ENCODE peak calls at places on chromosomes 5 and 9, in four cellular contexts. D is PC-3; A is CD8-positive, alpha-beta T cell; P is DND-41. J is an unnamed sample.

GRCh38 chr5:100780376-100780870 is 122.7 kb downstream of the ST8SIA4 start:
- DNase-seq in P (peak; percentile 21), D (no peak), A (no peak), J (peak; percentile 26)

GRCh38 chr5:176644878-176645670 is 2.2 kb upstream of the TSPAN17 start:
- DNase-seq in D (no peak), A (no peak), P (no peak), J (no peak)

GRCh38 chr9:93254061-93254481 is 70.1 kb downstream of the WNK2 start:
- DNase-seq in P (no peak), D (no peak), A (no peak), J (no peak)

GRCh38 chr5:141747646-141748229 is 65.7 kb upstream of the ARAP3 start:
- DNase-seq in P (no peak), D (no peak), A (no peak), J (no peak)

GRCh38 chr5:152644316-152644715 is 239.2 kb upstream of the NMUR2 start:
- DNase-seq in D (no peak), P (no peak), A (no peak), J (no peak)

GRCh38 chr5:67165524-67166459 is 30.8 kb downstream of the CD180 start:
- DNase-seq in A (peak; percentile 70), D (peak; percentile 63), P (peak; percentile 98), J (no peak)

GRCh38 chr9:10050016-10050415 is 562.8 kb downstream of the PTPRD start:
- DNase-seq in A (no peak), D (no peak), P (no peak), J (no peak)

GRCh38 chr5:86968311-86968753 is 299.4 kb upstream of the RASA1 start:
- DNase-seq in D (peak; percentile 94), A (no peak), P (peak; percentile 4), J (peak; percentile 8)

GRCh38 chr5:93831449-93831848 is 90.0 kb upstream of the POU5F2 start:
- DNase-seq in D (peak; percentile 91), A (no peak), P (no peak), J (no peak)

GRCh38 chr9:31183866-31184265 is 1200.6 kb upstream of the ACO1 start:
- DNase-seq in A (no peak), P (no peak), D (no peak), J (no peak)

GRCh38 chr9:135774794-135775525 is 73.0 kb downstream of the KCNT1 start:
- DNase-seq in P (no peak), D (no peak), A (no peak), J (no peak)

GRCh38 chr9:107597743-107598217 is 108.2 kb upstream of the KLF4 start:
- DNase-seq in P (no peak), D (no peak), A (no peak), J (no peak)

GRCh38 chr5:160507181-160507811 is 85.6 kb downstream of the PTTG1 start:
- DNase-seq in P (no peak), A (no peak), D (peak; percentile 42), J (no peak)

GRCh38 chr5:112931473-112931872 is 9.4 kb upstream of the REEP5 start:
- DNase-seq in P (no peak), A (no peak), D (no peak), J (no peak)

GRCh38 chr5:131209506-131210191 is 38.9 kb downstream of the LYRM7 start:
- DNase-seq in A (peak; percentile 14), P (peak; percentile 81), D (no peak), J (peak; percentile 99)

GRCh38 chr5:27568811-27569210 is 530.4 kb upstream of the CDH9 start:
- DNase-seq in A (no peak), P (no peak), D (peak; percentile 53), J (no peak)

GRCh38 chr5:66674802-66675201 is 78.6 kb downstream of the MAST4 start:
- DNase-seq in P (no peak), A (no peak), D (no peak), J (no peak)

GRCh38 chr9:15498246-15499018 is 12.3 kb downstream of the PSIP1 start:
- DNase-seq in D (no peak), P (no peak), A (no peak), J (no peak)

GRCh38 chr5:138602371-138603000 is 27.3 kb upstream of the HSPA9 start:
- DNase-seq in D (no peak), A (no peak), P (no peak), J (no peak)

GRCh38 chr5:50969207-50970145 is 303.0 kb downstream of the PARP8 start:
- DNase-seq in P (no peak), D (no peak), A (no peak), J (no peak)
- H3K4me3 ChIP-seq in P (no peak overlapping the region), D (no peak overlapping the region), A (no peak overlapping the region), J (no peak overlapping the region)

GRCh38 chr5:116520706-116521105 is 53.9 kb downstream of the SEMA6A start:
- DNase-seq in A (no peak), P (no peak), D (no peak), J (no peak)
- H3K4me3 ChIP-seq in A (no peak overlapping the region), P (no peak overlapping the region), D (no peak overlapping the region), J (no peak overlapping the region)

GRCh38 chr9:19785230-19785629 is 3.6 kb downstream of the SLC24A2 start:
- DNase-seq in D (no peak), A (no peak), P (no peak), J (no peak)

GRCh38 chr9:19787672-19788071 is 1.2 kb downstream of the SLC24A2 start:
- DNase-seq in A (no peak), P (no peak), D (no peak), J (no peak)

GRCh38 chr9:19788614-19789271 is at the start of gene SLC24A2:
- DNase-seq in P (no peak), A (no peak), D (no peak), J (no peak)

DNA sequence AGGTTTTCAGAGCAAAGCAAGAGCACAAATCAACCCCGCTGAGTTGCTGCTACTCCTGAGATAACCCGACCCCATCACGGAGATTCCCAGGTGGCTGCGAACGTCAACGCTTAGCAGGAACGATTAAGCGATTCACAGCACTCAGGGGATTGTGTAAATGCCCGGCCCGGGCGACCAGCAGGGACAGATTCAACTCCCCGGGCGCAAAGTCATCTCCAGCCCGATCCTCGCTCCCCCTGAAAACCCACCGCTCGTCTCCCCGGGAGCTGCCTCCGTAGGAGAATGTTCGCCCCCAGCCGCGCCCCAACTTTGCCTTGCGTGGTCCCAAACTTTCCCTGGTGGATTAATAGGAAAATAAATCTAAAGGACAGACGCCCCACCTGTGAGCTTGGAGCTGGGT is 685 bp downstream of the SLC24A2 start:
- DNase-seq in D (no peak), P (no peak), A (no peak), J (no peak)
- H3K4me3 ChIP-seq in D (no peak overlapping the region), P (no peak overlapping the region), A (no peak overlapping the region), J (no peak overlapping the region)

GRCh38 chr5:16733597-16733996 is 116.8 kb upstream of the RETREG1 start:
- DNase-seq in A (no peak), P (no peak), D (no peak), J (no peak)
- H3K4me3 ChIP-seq in A (no peak overlapping the region), P (no peak overlapping the region), D (no peak overlapping the region), J (no peak overlapping the region)

DNA sequence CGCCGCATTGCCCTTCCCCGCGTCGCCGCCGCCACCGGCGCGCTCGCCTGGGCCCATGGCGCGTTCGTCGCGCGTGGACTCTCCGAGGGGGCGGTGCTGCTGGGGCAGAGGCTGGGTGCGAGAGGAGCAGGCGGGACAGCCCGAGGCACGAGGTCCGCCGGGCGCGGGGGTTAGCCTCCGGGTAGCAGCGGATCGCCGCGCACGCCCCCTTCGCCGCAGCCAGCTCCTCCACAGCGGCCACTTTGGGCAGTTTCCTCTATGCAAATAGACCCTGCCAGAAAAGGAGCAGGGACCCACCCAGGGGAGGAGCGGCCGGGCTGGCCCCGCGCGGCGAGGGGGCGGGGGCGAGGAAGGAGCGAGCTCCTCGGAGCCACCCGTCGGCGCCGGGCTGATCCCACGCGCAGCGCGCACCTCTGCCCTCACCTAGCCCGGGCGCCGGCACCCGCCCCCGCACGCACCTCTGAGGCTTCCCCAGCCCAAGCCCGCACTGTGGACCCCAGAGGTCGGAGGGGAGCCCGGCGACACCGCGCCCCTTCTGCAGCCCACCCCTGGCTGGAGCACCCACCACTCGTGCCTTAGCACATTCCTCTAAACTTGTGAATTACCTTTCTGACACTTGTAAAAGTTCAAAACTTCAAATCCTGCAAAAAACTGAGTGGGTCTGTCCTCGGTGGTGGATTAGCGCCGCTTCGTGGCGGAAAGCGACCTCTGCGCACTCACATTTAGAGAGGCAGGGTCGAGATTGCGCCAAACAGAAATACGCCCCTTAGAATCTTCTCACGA is at the start of gene COL23A1:
- DNase-seq in A (peak; percentile 26), P (no peak), D (peak; percentile 40), J (no peak)
- H3K4me3 ChIP-seq in A (peak within 1 kb of the TSS; percentile 38), P (no peak within 1 kb of the TSS), D (peak within 1 kb of the TSS; percentile 47), J (no peak within 1 kb of the TSS)

GRCh38 chr9:130010151-130010988 is 32.6 kb downstream of the FNBP1 start:
- DNase-seq in P (no peak), D (no peak), A (no peak), J (no peak)

GRCh38 chr9:130008577-130008976 is 34.4 kb downstream of the FNBP1 start:
- DNase-seq in A (no peak), D (no peak), P (no peak), J (no peak)

GRCh38 chr9:130017035-130017909 is 25.7 kb downstream of the FNBP1 start:
- DNase-seq in A (no peak), P (no peak), D (no peak), J (no peak)

GRCh38 chr9:130015353-130016019 is 27.5 kb downstream of the FNBP1 start:
- DNase-seq in D (no peak), P (no peak), A (no peak), J (no peak)

DNA sequence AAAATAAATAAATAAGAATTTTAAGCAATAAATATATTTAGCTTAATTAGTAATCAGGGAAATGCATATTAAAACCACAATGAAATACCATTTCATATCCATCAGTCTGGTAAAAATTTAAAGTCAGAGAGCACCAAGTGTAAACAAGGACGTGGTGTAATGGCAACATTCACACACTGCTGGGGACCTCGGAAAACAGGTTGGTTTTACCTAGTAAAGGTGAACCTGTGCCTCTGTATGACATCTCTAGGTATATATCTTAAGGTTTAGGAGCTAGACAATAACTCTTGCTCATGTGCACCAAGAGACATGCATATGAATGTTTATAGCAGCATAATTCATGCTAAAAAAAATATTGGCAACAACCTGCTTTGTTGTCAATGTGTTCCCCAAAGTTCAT is 29.7 kb downstream of the FNBP1 start:
- DNase-seq in P (no peak), D (no peak), A (no peak), J (no peak)
- H3K4me3 ChIP-seq in P (no peak overlapping the region), D (no peak overlapping the region), A (no peak overlapping the region), J (no peak overlapping the region)

DNA sequence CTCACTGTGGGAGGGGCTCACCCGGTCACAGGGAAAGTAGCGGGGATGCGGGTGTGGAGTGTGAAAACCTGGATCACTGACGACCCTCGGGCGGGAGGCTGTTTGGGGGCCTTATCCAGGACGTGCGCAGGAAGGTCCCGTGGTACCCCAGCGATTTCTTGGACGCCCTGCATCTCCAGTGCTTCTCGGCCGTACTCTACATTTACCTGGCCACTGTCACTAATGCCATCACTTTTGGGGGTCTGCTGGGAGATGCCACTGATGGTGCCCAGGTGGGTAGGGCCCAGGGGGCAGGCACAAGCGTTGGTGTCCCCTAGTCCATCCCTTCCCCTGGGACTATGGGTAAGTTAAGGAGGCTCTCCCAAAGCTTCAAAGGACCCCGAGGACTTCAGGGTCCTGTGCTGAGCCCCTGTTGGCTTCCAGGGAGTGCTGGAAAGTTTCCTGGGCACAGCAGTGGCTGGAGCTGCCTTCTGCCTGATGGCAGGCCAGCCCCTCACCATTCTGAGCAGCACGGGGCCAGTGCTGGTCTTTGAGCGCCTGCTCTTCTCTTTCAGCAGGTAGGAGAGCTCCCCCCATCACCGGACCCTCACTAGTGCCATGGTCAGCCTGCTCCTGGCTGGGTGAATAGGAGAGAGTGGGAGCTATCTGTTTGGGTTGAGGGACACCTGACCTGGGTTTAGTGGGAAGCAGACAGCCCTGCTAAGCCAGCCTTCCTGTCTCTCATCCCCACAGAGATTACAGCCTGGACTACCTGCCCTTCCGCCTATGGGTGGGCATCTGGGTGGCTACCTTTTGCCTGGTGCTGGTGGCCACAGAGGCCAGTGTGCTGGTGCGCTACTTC is 3.9 kb downstream of the SLC4A9 start:
- DNase-seq in D (no peak), A (no peak), P (no peak), J (no peak)
- H3K4me3 ChIP-seq in D (peak overlapping the region; percentile 43), A (peak overlapping the region; percentile 28), P (no peak overlapping the region), J (no peak overlapping the region)